ENCODE peak calls at places on chromosomes 5 and 9, in ten cellular contexts. One of them, this sample, is unnamed.

GRCh38 chr9:5799314-5799713 is 33.6 kb downstream of the ERMP1 start:
- DNase-seq in lower lobe of right lung: no peak
- DNase-seq in astrocyte: peak
- DNase-seq in A673: peak
- DNase-seq in fibroblast of mammary gland: peak
- DNase-seq in mucosa of descending colon: no peak
- DNase-seq in endothelial cell: no peak
- DNase-seq in uterus: no peak
- DNase-seq in GM10248: no peak
- DNase-seq in foreskin fibroblast: peak
- DNase-seq in this sample: peak

GRCh38 chr5:95261369-95262175 is 23.3 kb downstream of the MCTP1 start:
- DNase-seq in lower lobe of right lung: peak
- DNase-seq in astrocyte: no peak
- DNase-seq in A673: peak
- DNase-seq in fibroblast of mammary gland: peak
- DNase-seq in mucosa of descending colon: no peak
- DNase-seq in endothelial cell: no peak
- DNase-seq in uterus: no peak
- DNase-seq in GM10248: peak
- DNase-seq in foreskin fibroblast: peak
- DNase-seq in this sample: peak

GRCh38 chr5:9376363-9377117 is 169.3 kb downstream of the SEMA5A start:
- DNase-seq in lower lobe of right lung: no peak
- DNase-seq in astrocyte: no peak
- DNase-seq in A673: no peak
- DNase-seq in fibroblast of mammary gland: peak
- DNase-seq in mucosa of descending colon: no peak
- DNase-seq in endothelial cell: no peak
- DNase-seq in uterus: no peak
- DNase-seq in GM10248: no peak
- DNase-seq in foreskin fibroblast: peak
- DNase-seq in this sample: no peak

GRCh38 chr9:29233193-29233592 is 1659.9 kb upstream of the C9orf72 start:
- DNase-seq in lower lobe of right lung: no peak
- DNase-seq in astrocyte: no peak
- DNase-seq in A673: no peak
- DNase-seq in fibroblast of mammary gland: no peak
- DNase-seq in mucosa of descending colon: no peak
- DNase-seq in endothelial cell: no peak
- DNase-seq in uterus: no peak
- DNase-seq in GM10248: no peak
- DNase-seq in foreskin fibroblast: no peak
- DNase-seq in this sample: no peak

GRCh38 chr5:111226556-111226955 is 2.4 kb downstream of the CAMK4 start:
- DNase-seq in lower lobe of right lung: no peak
- DNase-seq in astrocyte: no peak
- DNase-seq in A673: no peak
- DNase-seq in fibroblast of mammary gland: no peak
- DNase-seq in mucosa of descending colon: no peak
- DNase-seq in endothelial cell: no peak
- DNase-seq in uterus: no peak
- DNase-seq in GM10248: no peak
- DNase-seq in foreskin fibroblast: no peak
- DNase-seq in this sample: no peak

GRCh38 chr5:82642313-82642712 is 364.2 kb upstream of the RPS23 start:
- DNase-seq in lower lobe of right lung: no peak
- DNase-seq in astrocyte: no peak
- DNase-seq in A673: no peak
- DNase-seq in fibroblast of mammary gland: no peak
- DNase-seq in mucosa of descending colon: no peak
- DNase-seq in endothelial cell: no peak
- DNase-seq in uterus: no peak
- DNase-seq in GM10248: no peak
- DNase-seq in foreskin fibroblast: no peak
- DNase-seq in this sample: peak

GRCh38 chr9:71608021-71608420 is 160.3 kb downstream of the CEMIP2 start:
- DNase-seq in lower lobe of right lung: no peak
- DNase-seq in astrocyte: no peak
- DNase-seq in A673: no peak
- DNase-seq in fibroblast of mammary gland: no peak
- DNase-seq in mucosa of descending colon: no peak
- DNase-seq in endothelial cell: no peak
- DNase-seq in uterus: no peak
- DNase-seq in GM10248: no peak
- DNase-seq in foreskin fibroblast: no peak
- DNase-seq in this sample: no peak

GRCh38 chr5:121675932-121676331 is 175.8 kb upstream of the FTMT start:
- DNase-seq in lower lobe of right lung: no peak
- DNase-seq in astrocyte: no peak
- DNase-seq in A673: no peak
- DNase-seq in fibroblast of mammary gland: no peak
- DNase-seq in mucosa of descending colon: no peak
- DNase-seq in endothelial cell: no peak
- DNase-seq in uterus: no peak
- DNase-seq in GM10248: no peak
- DNase-seq in foreskin fibroblast: no peak
- DNase-seq in this sample: no peak

GRCh38 chr5:101045689-101046088 is 142.6 kb upstream of the ST8SIA4 start:
- DNase-seq in lower lobe of right lung: no peak
- DNase-seq in astrocyte: no peak
- DNase-seq in A673: peak
- DNase-seq in fibroblast of mammary gland: peak
- DNase-seq in mucosa of descending colon: no peak
- DNase-seq in endothelial cell: no peak
- DNase-seq in uterus: no peak
- DNase-seq in GM10248: peak
- DNase-seq in foreskin fibroblast: no peak
- DNase-seq in this sample: no peak

GRCh38 chr9:136485049-136485647 is 2.3 kb upstream of the SEC16A start:
- DNase-seq in lower lobe of right lung: peak
- DNase-seq in astrocyte: peak
- DNase-seq in A673: peak
- DNase-seq in fibroblast of mammary gland: peak
- DNase-seq in mucosa of descending colon: peak
- DNase-seq in endothelial cell: peak
- DNase-seq in uterus: peak
- DNase-seq in GM10248: peak
- DNase-seq in foreskin fibroblast: peak
- DNase-seq in this sample: peak

DNA sequence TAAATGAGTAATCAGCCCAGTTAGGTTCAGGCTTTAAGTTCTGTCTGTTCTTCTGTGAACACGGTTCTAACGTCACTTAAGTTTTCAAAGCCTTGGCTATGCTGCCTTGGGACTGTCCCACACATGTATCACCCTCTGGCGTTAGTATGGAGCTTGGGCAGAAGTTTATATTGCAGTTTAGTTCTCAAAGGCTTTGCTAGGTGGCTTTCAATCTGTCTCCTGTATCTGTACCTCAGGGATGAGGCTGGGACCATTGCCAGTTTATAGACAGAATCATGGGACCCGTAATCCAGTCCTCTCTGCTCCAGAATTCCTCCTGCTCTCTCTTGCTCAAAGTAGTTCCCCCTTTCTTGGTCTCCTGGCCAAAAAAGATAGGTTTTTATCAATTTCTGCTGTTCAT is 12.1 kb downstream of the C9orf40 start:
- DNase-seq in lower lobe of right lung: no peak
- DNase-seq in astrocyte: no peak
- DNase-seq in A673: peak
- DNase-seq in fibroblast of mammary gland: peak
- DNase-seq in mucosa of descending colon: no peak
- DNase-seq in endothelial cell: no peak
- DNase-seq in uterus: no peak
- DNase-seq in GM10248: no peak
- DNase-seq in foreskin fibroblast: peak
- DNase-seq in this sample: no peak
- TF ChIP-seq CTCF in lower lobe of right lung: no peak
- TF ChIP-seq CTCF in astrocyte: no peak
- TF ChIP-seq CTCF in A673: peak
- TF ChIP-seq CTCF in fibroblast of mammary gland: no peak
- TF ChIP-seq CTCF in mucosa of descending colon: peak
- TF ChIP-seq CTCF in endothelial cell: no peak
- TF ChIP-seq CTCF in uterus: no peak
- TF ChIP-seq CTCF in GM10248: no peak
- TF ChIP-seq CTCF in foreskin fibroblast: no peak
- TF ChIP-seq CTCF in this sample: no peak

GRCh38 chr9:9912459-9912858 is 700.3 kb downstream of the PTPRD start:
- DNase-seq in lower lobe of right lung: no peak
- DNase-seq in astrocyte: no peak
- DNase-seq in A673: peak
- DNase-seq in fibroblast of mammary gland: peak
- DNase-seq in mucosa of descending colon: no peak
- DNase-seq in endothelial cell: no peak
- DNase-seq in uterus: no peak
- DNase-seq in GM10248: no peak
- DNase-seq in foreskin fibroblast: no peak
- DNase-seq in this sample: no peak
- TF ChIP-seq CTCF in lower lobe of right lung: no peak
- TF ChIP-seq CTCF in astrocyte: peak
- TF ChIP-seq CTCF in A673: peak
- TF ChIP-seq CTCF in fibroblast of mammary gland: peak
- TF ChIP-seq CTCF in mucosa of descending colon: no peak
- TF ChIP-seq CTCF in endothelial cell: peak
- TF ChIP-seq CTCF in uterus: no peak
- TF ChIP-seq CTCF in GM10248: peak
- TF ChIP-seq CTCF in foreskin fibroblast: no peak
- TF ChIP-seq CTCF in this sample: peak

GRCh38 chr5:173885054-173885443 is 3.1 kb upstream of the CPEB4 start:
- DNase-seq in lower lobe of right lung: no peak
- DNase-seq in astrocyte: no peak
- DNase-seq in A673: no peak
- DNase-seq in fibroblast of mammary gland: no peak
- DNase-seq in mucosa of descending colon: no peak
- DNase-seq in endothelial cell: no peak
- DNase-seq in uterus: no peak
- DNase-seq in GM10248: no peak
- DNase-seq in foreskin fibroblast: no peak
- DNase-seq in this sample: no peak

GRCh38 chr5:173887610-173888472 is at the start of gene CPEB4:
- DNase-seq in lower lobe of right lung: peak
- DNase-seq in astrocyte: peak
- DNase-seq in A673: peak
- DNase-seq in fibroblast of mammary gland: peak
- DNase-seq in mucosa of descending colon: peak
- DNase-seq in endothelial cell: peak
- DNase-seq in uterus: peak
- DNase-seq in GM10248: peak
- DNase-seq in foreskin fibroblast: peak
- DNase-seq in this sample: peak

GRCh38 chr5:173884402-173885053 is 3.6 kb upstream of the CPEB4 start:
- DNase-seq in lower lobe of right lung: peak
- DNase-seq in astrocyte: no peak
- DNase-seq in A673: no peak
- DNase-seq in fibroblast of mammary gland: no peak
- DNase-seq in mucosa of descending colon: peak
- DNase-seq in endothelial cell: no peak
- DNase-seq in uterus: no peak
- DNase-seq in GM10248: no peak
- DNase-seq in foreskin fibroblast: no peak
- DNase-seq in this sample: peak

GRCh38 chr5:173885481-173886010 is 2.6 kb upstream of the CPEB4 start:
- DNase-seq in lower lobe of right lung: no peak
- DNase-seq in astrocyte: no peak
- DNase-seq in A673: no peak
- DNase-seq in fibroblast of mammary gland: no peak
- DNase-seq in mucosa of descending colon: no peak
- DNase-seq in endothelial cell: no peak
- DNase-seq in uterus: no peak
- DNase-seq in GM10248: no peak
- DNase-seq in foreskin fibroblast: no peak
- DNase-seq in this sample: no peak

GRCh38 chr5:173886157-173886556 is 2.0 kb upstream of the CPEB4 start:
- DNase-seq in lower lobe of right lung: no peak
- DNase-seq in astrocyte: no peak
- DNase-seq in A673: no peak
- DNase-seq in fibroblast of mammary gland: no peak
- DNase-seq in mucosa of descending colon: no peak
- DNase-seq in endothelial cell: no peak
- DNase-seq in uterus: no peak
- DNase-seq in GM10248: no peak
- DNase-seq in foreskin fibroblast: no peak
- DNase-seq in this sample: no peak
- TF ChIP-seq CTCF in lower lobe of right lung: no peak
- TF ChIP-seq CTCF in astrocyte: no peak
- TF ChIP-seq CTCF in A673: no peak
- TF ChIP-seq CTCF in fibroblast of mammary gland: no peak
- TF ChIP-seq CTCF in mucosa of descending colon: no peak
- TF ChIP-seq CTCF in endothelial cell: no peak
- TF ChIP-seq CTCF in uterus: no peak
- TF ChIP-seq CTCF in GM10248: no peak
- TF ChIP-seq CTCF in foreskin fibroblast: no peak
- TF ChIP-seq CTCF in this sample: no peak

GRCh38 chr9:1427856-1428255 is 377.7 kb downstream of the DMRT2 start:
- DNase-seq in lower lobe of right lung: no peak
- DNase-seq in astrocyte: no peak
- DNase-seq in A673: no peak
- DNase-seq in fibroblast of mammary gland: no peak
- DNase-seq in mucosa of descending colon: no peak
- DNase-seq in endothelial cell: no peak
- DNase-seq in uterus: no peak
- DNase-seq in GM10248: no peak
- DNase-seq in foreskin fibroblast: no peak
- DNase-seq in this sample: no peak

GRCh38 chr9:1434082-1434481 is 383.9 kb downstream of the DMRT2 start:
- DNase-seq in lower lobe of right lung: no peak
- DNase-seq in astrocyte: no peak
- DNase-seq in A673: peak
- DNase-seq in fibroblast of mammary gland: no peak
- DNase-seq in mucosa of descending colon: no peak
- DNase-seq in endothelial cell: peak
- DNase-seq in uterus: no peak
- DNase-seq in GM10248: no peak
- DNase-seq in foreskin fibroblast: peak
- DNase-seq in this sample: no peak

DNA sequence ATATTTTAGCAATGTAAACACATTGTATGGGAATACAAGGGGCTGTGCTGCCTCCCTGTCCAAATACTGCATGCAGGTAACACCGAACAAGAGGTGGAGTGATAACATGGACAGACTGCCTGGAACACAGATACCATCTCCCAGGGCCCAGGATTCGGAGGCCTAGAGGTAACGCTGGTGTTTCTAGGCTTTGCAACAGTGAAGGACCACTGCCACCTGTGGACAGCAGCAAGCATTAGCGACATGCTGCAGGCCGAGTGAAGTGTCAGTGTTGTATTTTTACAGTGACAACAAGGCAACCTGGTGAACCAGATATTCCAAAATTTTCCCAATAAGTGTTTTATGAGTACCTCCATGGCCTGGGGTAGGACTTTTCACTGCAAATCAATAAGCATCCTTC is 379.2 kb downstream of the DMRT2 start:
- DNase-seq in lower lobe of right lung: no peak
- DNase-seq in astrocyte: no peak
- DNase-seq in A673: no peak
- DNase-seq in fibroblast of mammary gland: peak
- DNase-seq in mucosa of descending colon: no peak
- DNase-seq in endothelial cell: peak
- DNase-seq in uterus: no peak
- DNase-seq in GM10248: no peak
- DNase-seq in foreskin fibroblast: peak
- DNase-seq in this sample: no peak
- TF ChIP-seq CTCF in lower lobe of right lung: no peak
- TF ChIP-seq CTCF in astrocyte: no peak
- TF ChIP-seq CTCF in A673: peak
- TF ChIP-seq CTCF in fibroblast of mammary gland: peak
- TF ChIP-seq CTCF in mucosa of descending colon: no peak
- TF ChIP-seq CTCF in endothelial cell: no peak
- TF ChIP-seq CTCF in uterus: no peak
- TF ChIP-seq CTCF in GM10248: peak
- TF ChIP-seq CTCF in foreskin fibroblast: peak
- TF ChIP-seq CTCF in this sample: no peak